ENCODE peak calls at places on chromosomes 4 and X, in ten cellular contexts. W is breast epithelium, E is ovary, G is esophagus squamous epithelium, N is K562, J is A549, D is body of pancreas, Q is tibial nerve, K is spleen, U is transverse colon. C is an unnamed sample.

GRCh38 chr4:74235135-74235534 is 73.1 kb upstream of the EPGN start:
- DNase-seq in W (no peak), G (no peak), E (no peak), U (no peak), N (no peak), K (no peak), Q (no peak), J (no peak), D (no peak), C (no peak)

GRCh38 chrX:31236231-31236630 is 164.4 kb upstream of the FTHL17 start:
- DNase-seq in E (no peak), N (no peak), D (no peak), Q (no peak), G (no peak), J (no peak), W (no peak), U (no peak), K (no peak), C (no peak)

GRCh38 chr4:84051728-84052127 is 447.4 kb downstream of the NKX6-1 start:
- DNase-seq in K (no peak), J (no peak), U (no peak), G (no peak), E (no peak), D (no peak), W (no peak), Q (no peak), N (no peak), C (no peak)

GRCh38 chrX:148146121-148146520 is 165.0 kb downstream of the FMR1NB start:
- DNase-seq in U (no peak), D (no peak), N (no peak), E (no peak), Q (no peak), G (no peak), K (no peak), W (no peak), J (no peak), C (peak)

GRCh38 chr4:188408244-188409067 is 269.2 kb downstream of the TRIML1 start:
- DNase-seq in D (no peak), J (no peak), U (no peak), E (no peak), W (no peak), K (no peak), Q (no peak), G (no peak), N (no peak), C (no peak)

GRCh38 chrX:10615931-10616780 is 4.2 kb downstream of the MID1 start:
- DNase-seq in G (no peak), J (no peak), W (no peak), Q (peak), D (peak), K (no peak), U (peak), E (peak), N (peak), C (peak)

GRCh38 chrX:95903490-95903889 is 781.2 kb upstream of the DIAPH2 start:
- DNase-seq in D (no peak), W (no peak), J (no peak), E (no peak), K (no peak), Q (no peak), U (no peak), G (no peak), N (peak), C (peak)

GRCh38 chrX:70979136-70979762 is 48.4 kb upstream of the SLC7A3 start:
- DNase-seq in K (no peak), J (peak), U (no peak), Q (no peak), W (no peak), G (no peak), E (no peak), D (no peak), N (peak), C (peak)

GRCh38 chr4:52142816-52143215 is 91.7 kb downstream of the SPATA18 start:
- DNase-seq in N (no peak), D (no peak), W (no peak), J (no peak), E (no peak), U (no peak), Q (no peak), G (no peak), K (no peak), C (no peak)

GRCh38 chrX:144327515-144327914 is 443.6 kb downstream of the UBE2NL start:
- DNase-seq in W (no peak), U (no peak), D (no peak), K (no peak), J (no peak), N (no peak), G (no peak), E (no peak), Q (no peak), C (no peak)

GRCh38 chr4:6180841-6181631 is 19.3 kb downstream of the JAKMIP1 start:
- DNase-seq in N (no peak), Q (no peak), E (no peak), U (no peak), G (no peak), W (no peak), K (no peak), D (no peak), J (no peak), C (no peak)

GRCh38 chr4:102285831-102286230 is 59.5 kb downstream of the SLC39A8 start:
- DNase-seq in N (no peak), Q (no peak), E (no peak), G (no peak), U (no peak), J (no peak), W (no peak), D (no peak), K (no peak), C (no peak)

GRCh38 chr4:52555356-52555716 is 103.8 kb downstream of the USP46 start:
- DNase-seq in W (peak), Q (no peak), N (no peak), J (no peak), E (no peak), U (no peak), K (no peak), G (no peak), D (no peak), C (no peak)

GRCh38 chr4:41661447-41662076 is 87.0 kb downstream of the PHOX2B start:
- DNase-seq in K (no peak), W (peak), J (peak), D (peak), U (peak), N (peak), G (no peak), E (peak), Q (peak), C (peak)

GRCh38 chr4:37471971-37472370 is 214.2 kb downstream of the RELL1 start:
- DNase-seq in W (peak), E (no peak), G (no peak), U (peak), D (peak), N (no peak), J (no peak), Q (no peak), K (no peak), C (no peak)

GRCh38 chr4:100510551-100510950 is 7.3 kb downstream of the EMCN start:
- DNase-seq in E (no peak), Q (no peak), W (no peak), N (no peak), K (no peak), G (no peak), U (no peak), J (no peak), D (no peak), C (no peak)

GRCh38 chr4:53012738-53013137 is 150.6 kb downstream of the RASL11B start:
- DNase-seq in Q (no peak), K (no peak), G (no peak), J (no peak), E (no peak), N (no peak), U (no peak), W (no peak), D (no peak), C (no peak)

GRCh38 chr4:164931551-164932324 is 45.7 kb downstream of the TRIM61 start:
- DNase-seq in D (no peak), K (no peak), Q (no peak), U (no peak), G (no peak), J (no peak), E (no peak), W (no peak), N (no peak), C (no peak)

GRCh38 chrX:97026406-97026805 is 142.7 kb downstream of the RPA4 start:
- DNase-seq in D (no peak), E (no peak), W (no peak), N (no peak), U (no peak), G (no peak), J (no peak), K (no peak), Q (no peak), C (peak)

GRCh38 chrX:98114026-98114425 is 1230.3 kb downstream of the RPA4 start:
- DNase-seq in D (no peak), U (no peak), J (no peak), E (no peak), K (no peak), W (no peak), G (no peak), Q (no peak), N (no peak), C (no peak)

GRCh38 chrX:38220024-38220935 is at the start of gene SRPX:
- DNase-seq in Q (no peak), U (peak), E (peak), D (peak), W (no peak), N (peak), J (peak), G (no peak), K (peak), C (peak)

GRCh38 chrX:101383679-101384078 is 2.3 kb downstream of the BTK start:
- DNase-seq in W (no peak), G (no peak), D (no peak), U (peak), E (no peak), J (no peak), Q (no peak), N (peak), K (no peak), C (no peak)

GRCh38 chr4:109729155-109729562 is 711 bp downstream of the PLA2G12A start:
- DNase-seq in J (peak), G (no peak), E (no peak), Q (no peak), D (peak), W (no peak), N (peak), K (no peak), U (no peak), C (peak)

GRCh38 chr4:5952286-5953002 is 59.6 kb upstream of the CRMP1 start:
- DNase-seq in U (no peak), E (no peak), W (no peak), K (peak), Q (no peak), G (no peak), J (no peak), D (no peak), N (no peak), C (no peak)

GRCh38 chrX:1385824-1386223 is 6.1 kb downstream of the SLC25A6 start:
- DNase-seq in W (no peak), G (no peak), J (no peak), D (no peak), Q (no peak), U (no peak), N (no peak), K (peak), E (peak), C (no peak)

GRCh38 chrX:118807151-118808017 is 16.2 kb upstream of the ZCCHC12 start:
- DNase-seq in U (peak), G (no peak), Q (no peak), D (peak), N (peak), W (no peak), J (peak), E (peak), K (peak), C (peak)

GRCh38 chrX:135740683-135741149 is 27.3 kb downstream of the CT45A3 start:
- DNase-seq in K (peak), N (peak), J (peak), E (no peak), W (no peak), D (peak), U (peak), Q (no peak), G (no peak), C (no peak)

GRCh38 chr4:128916832-128917231 is 107.3 kb downstream of the JADE1 start:
- DNase-seq in E (no peak), D (no peak), W (no peak), N (no peak), K (peak), J (no peak), Q (no peak), G (no peak), U (peak), C (no peak)

GRCh38 chr4:87120411-87121162 is 99.8 kb downstream of the KLHL8 start:
- DNase-seq in E (peak), Q (peak), W (peak), D (peak), N (no peak), G (no peak), K (no peak), U (peak), J (no peak), C (no peak)

GRCh38 chr4:181308476-181309170 is 934.6 kb upstream of the TENM3 start:
- DNase-seq in K (no peak), E (no peak), U (no peak), G (no peak), N (no peak), J (no peak), Q (no peak), D (no peak), W (no peak), C (no peak)

DNA sequence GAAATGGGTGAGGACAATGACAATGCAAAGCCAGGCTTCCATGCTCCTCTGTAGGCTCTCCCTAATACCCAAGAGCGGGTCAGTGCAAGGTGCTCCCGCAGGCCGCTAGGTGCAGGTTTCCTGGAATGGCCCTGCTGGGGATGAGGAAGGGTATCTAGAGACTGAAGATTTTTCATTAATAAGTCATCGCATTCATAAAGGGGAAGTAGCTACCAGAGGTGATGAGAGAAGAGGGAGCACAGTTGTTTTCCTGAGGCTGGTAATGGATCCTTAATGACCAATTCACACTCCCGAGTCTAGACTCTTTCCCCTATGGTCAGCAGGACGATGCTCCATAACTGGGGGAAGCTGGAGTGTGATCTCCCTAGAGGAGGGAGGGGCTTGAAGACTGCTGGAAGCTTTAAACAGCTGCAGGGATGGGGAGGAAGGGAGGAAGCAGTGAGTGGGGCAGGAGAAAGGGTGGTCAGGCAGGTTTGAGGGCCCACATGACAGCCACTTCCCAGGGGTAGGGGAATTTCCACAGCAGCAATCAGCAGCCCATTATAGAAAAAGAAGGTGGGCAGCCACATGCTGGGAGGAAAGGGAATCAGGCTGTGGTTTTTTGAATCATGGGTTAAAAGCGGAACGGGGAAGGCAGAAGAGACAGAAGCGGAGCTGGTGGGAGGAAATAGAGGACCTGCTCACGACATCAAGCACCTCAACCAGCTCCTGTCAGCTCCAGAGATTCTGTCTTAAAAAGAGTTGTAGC is 10.2 kb upstream of the ATP6AP2 start:
- DNase-seq in N (peak), D (no peak), K (no peak), Q (no peak), G (no peak), W (no peak), J (no peak), E (no peak), U (no peak), C (no peak)
- TF ChIP-seq POLR2A in N (no peak), D (no peak), K (no peak), Q (no peak), G (no peak), W (no peak), J (no peak), E (no peak), U (no peak), C (no peak)

GRCh38 chr4:3256230-3257124 is 7.5 kb downstream of the MSANTD1 start:
- DNase-seq in Q (peak), E (no peak), W (no peak), K (no peak), J (no peak), U (peak), G (no peak), D (no peak), N (no peak), C (no peak)

GRCh38 chr4:3257125-3257690 is 8.2 kb downstream of the MSANTD1 start:
- DNase-seq in G (no peak), J (no peak), N (no peak), E (no peak), W (no peak), Q (peak), U (peak), K (no peak), D (no peak), C (no peak)

GRCh38 chr4:3255611-3256186 is 6.7 kb downstream of the MSANTD1 start:
- DNase-seq in Q (peak), G (no peak), K (peak), N (no peak), W (no peak), J (no peak), D (no peak), E (peak), U (peak), C (no peak)

GRCh38 chr4:3254302-3255131 is 5.6 kb downstream of the MSANTD1 start:
- DNase-seq in U (peak), J (no peak), E (peak), D (peak), Q (peak), W (no peak), K (peak), G (no peak), N (no peak), C (no peak)

DNA sequence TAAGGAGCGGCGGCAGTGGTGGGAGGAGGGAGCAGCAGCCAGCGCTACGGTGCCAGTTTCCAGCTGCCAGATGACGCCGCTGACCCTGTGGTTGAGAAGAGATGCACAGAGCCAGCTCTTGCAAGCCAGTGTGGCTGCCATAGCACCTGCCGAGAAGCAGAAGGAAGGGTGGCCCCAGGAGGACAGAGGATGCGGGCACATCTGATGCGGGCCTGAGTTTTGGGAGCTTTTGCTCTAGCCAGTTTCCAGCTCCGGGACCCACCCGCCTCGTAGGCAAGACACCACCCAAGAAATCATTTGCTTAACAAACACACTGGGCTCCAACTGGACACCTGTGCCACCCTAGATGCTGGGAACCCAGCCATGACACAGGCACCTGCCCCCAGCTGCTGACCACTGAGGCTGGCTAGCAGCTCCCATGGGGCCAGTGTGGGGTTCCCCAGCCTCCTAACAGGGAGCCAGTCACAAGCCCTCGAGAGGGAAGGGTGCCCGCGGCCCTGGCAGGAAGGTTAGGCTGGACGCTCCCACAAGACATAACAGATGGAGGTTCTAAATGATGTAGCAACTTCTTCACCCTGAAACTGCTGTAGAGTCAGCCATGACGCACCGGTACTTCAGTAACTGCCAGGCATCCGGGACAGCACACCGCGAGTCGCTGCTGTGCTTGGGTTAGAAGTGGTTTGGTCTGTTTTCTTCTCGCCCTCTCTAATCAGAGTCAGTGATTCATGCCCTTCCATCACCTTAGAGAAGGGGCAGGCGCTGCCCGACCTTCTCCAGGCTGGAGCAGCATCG is 8.9 kb downstream of the MSANTD1 start:
- DNase-seq in G (no peak), Q (peak), D (no peak), U (peak), N (no peak), J (no peak), E (no peak), W (no peak), K (peak), C (no peak)
- TF ChIP-seq POLR2A in G (no peak), Q (no peak), D (no peak), U (no peak), N (no peak), J (no peak), E (no peak), W (no peak), K (no peak), C (no peak)

GRCh38 chrX:153953342-153953830 is 8.9 kb upstream of the RENBP start:
- DNase-seq in G (no peak), K (peak), J (peak), Q (peak), E (peak), D (peak), U (peak), N (peak), W (peak), C (peak)

GRCh38 chrX:153953892-153954617 is 9.6 kb upstream of the RENBP start:
- DNase-seq in J (no peak), G (no peak), Q (no peak), N (no peak), E (no peak), D (no peak), U (no peak), K (peak), W (no peak), C (no peak)

GRCh38 chrX:153955451-153955732 is 10.9 kb upstream of the RENBP start:
- DNase-seq in E (no peak), G (no peak), N (no peak), K (peak), J (no peak), D (no peak), W (no peak), U (no peak), Q (no peak), C (no peak)

GRCh38 chrX:153956044-153956907 is 11.8 kb upstream of the RENBP start:
- DNase-seq in D (no peak), K (peak), E (no peak), J (no peak), U (no peak), W (no peak), G (no peak), N (no peak), Q (no peak), C (no peak)

GRCh38 chrX:153954618-153955450 is 10.4 kb upstream of the RENBP start:
- DNase-seq in Q (no peak), D (no peak), W (no peak), E (no peak), U (no peak), N (no peak), G (no peak), K (peak), J (no peak), C (no peak)
- TF ChIP-seq POLR2A in Q (no peak), D (no peak), W (no peak), E (no peak), U (no peak), N (no peak), G (no peak), K (no peak), J (no peak), C (no peak)

GRCh38 chr4:119212964-119213606 is 572 bp downstream of the USP53 start:
- DNase-seq in G (peak), N (peak), J (peak), W (peak), K (peak), E (peak), D (peak), U (peak), Q (peak), C (peak)
- TF ChIP-seq POLR2A in G (no peak), N (no peak), J (no peak), W (no peak), K (no peak), E (no peak), D (peak), U (no peak), Q (no peak), C (no peak)

GRCh38 chrX:12949927-12950656 is 24.8 kb upstream of the TMSB4X start:
- DNase-seq in U (peak), W (peak), K (peak), E (peak), D (peak), G (peak), J (no peak), Q (peak), N (peak), C (peak)
- TF ChIP-seq POLR2A in U (peak), W (no peak), K (peak), E (no peak), D (peak), G (no peak), J (no peak), Q (no peak), N (no peak), C (no peak)

GRCh38 chr4:75724867-75725724 is 719 bp downstream of the USO1 start:
- DNase-seq in N (peak), U (peak), G (peak), W (peak), E (peak), K (peak), D (peak), J (peak), Q (peak), C (peak)
- TF ChIP-seq POLR2A in N (peak), U (no peak), G (no peak), W (no peak), E (no peak), K (no peak), D (no peak), J (peak), Q (no peak), C (peak)